ENCODE peak calls at places on chromosomes 13 and 19, in ten cellular contexts. One of them, this sample, is unnamed.

GRCh38 chr13:65292488-65292901 is 1937.6 kb downstream of the PCDH9 start:
- DNase-seq in skeletal muscle cell: peak; percentile 47
- DNase-seq in tibial artery: no peak
- DNase-seq in heart right ventricle: no peak
- DNase-seq in NB4: no peak
- DNase-seq in Karpas-422: no peak
- DNase-seq in mucosa of descending colon: no peak
- DNase-seq in OCI-LY7: no peak
- DNase-seq in IMR-90: peak; percentile 86
- DNase-seq in fibroblast of lung: peak; percentile 84
- DNase-seq in this sample: no peak

GRCh38 chr13:31234729-31235128 is 35.0 kb downstream of the B3GLCT start:
- DNase-seq in skeletal muscle cell: no peak
- DNase-seq in tibial artery: no peak
- DNase-seq in heart right ventricle: no peak
- DNase-seq in NB4: peak; percentile 22
- DNase-seq in Karpas-422: peak; percentile 66
- DNase-seq in mucosa of descending colon: no peak
- DNase-seq in OCI-LY7: peak; percentile 27
- DNase-seq in IMR-90: no peak
- DNase-seq in fibroblast of lung: no peak
- DNase-seq in this sample: no peak

GRCh38 chr19:8831832-8832131 is 322 bp downstream of the ZNF558 start:
- DNase-seq in skeletal muscle cell: no peak
- DNase-seq in tibial artery: no peak
- DNase-seq in heart right ventricle: no peak
- DNase-seq in NB4: peak; percentile 88
- DNase-seq in Karpas-422: no peak
- DNase-seq in mucosa of descending colon: no peak
- DNase-seq in OCI-LY7: no peak
- DNase-seq in IMR-90: no peak
- DNase-seq in fibroblast of lung: no peak
- DNase-seq in this sample: no peak

GRCh38 chr13:25171170-25171516 is 945 bp downstream of the AMER2 start:
- DNase-seq in skeletal muscle cell: no peak
- DNase-seq in tibial artery: no peak
- DNase-seq in heart right ventricle: no peak
- DNase-seq in NB4: no peak
- DNase-seq in Karpas-422: no peak
- DNase-seq in mucosa of descending colon: no peak
- DNase-seq in OCI-LY7: no peak
- DNase-seq in IMR-90: no peak
- DNase-seq in fibroblast of lung: no peak
- DNase-seq in this sample: no peak

GRCh38 chr19:5828661-5829566 is 10.6 kb downstream of the FUT6 start:
- DNase-seq in skeletal muscle cell: no peak
- DNase-seq in tibial artery: no peak
- DNase-seq in heart right ventricle: peak; percentile 54
- DNase-seq in NB4: peak; percentile 64
- DNase-seq in Karpas-422: no peak
- DNase-seq in mucosa of descending colon: no peak
- DNase-seq in OCI-LY7: peak; percentile 63
- DNase-seq in IMR-90: no peak
- DNase-seq in fibroblast of lung: peak; percentile 5
- DNase-seq in this sample: no peak

GRCh38 chr19:18098891-18099622 is 1.5 kb downstream of the MAST3 start:
- DNase-seq in skeletal muscle cell: no peak
- DNase-seq in tibial artery: no peak
- DNase-seq in heart right ventricle: no peak
- DNase-seq in NB4: no peak
- DNase-seq in Karpas-422: peak; percentile 97
- DNase-seq in mucosa of descending colon: peak; percentile 81
- DNase-seq in OCI-LY7: peak; percentile 94
- DNase-seq in IMR-90: no peak
- DNase-seq in fibroblast of lung: no peak
- DNase-seq in this sample: no peak

GRCh38 chr13:40490086-40490723 is 176.2 kb downstream of the FOXO1 start:
- DNase-seq in skeletal muscle cell: no peak
- DNase-seq in tibial artery: no peak
- DNase-seq in heart right ventricle: no peak
- DNase-seq in NB4: peak; percentile 48
- DNase-seq in Karpas-422: no peak
- DNase-seq in mucosa of descending colon: no peak
- DNase-seq in OCI-LY7: no peak
- DNase-seq in IMR-90: no peak
- DNase-seq in fibroblast of lung: no peak
- DNase-seq in this sample: peak; percentile 18

GRCh38 chr13:92745233-92745632 is 481.4 kb upstream of the GPC6 start:
- DNase-seq in skeletal muscle cell: no peak
- DNase-seq in tibial artery: no peak
- DNase-seq in heart right ventricle: no peak
- DNase-seq in NB4: no peak
- DNase-seq in Karpas-422: no peak
- DNase-seq in mucosa of descending colon: no peak
- DNase-seq in OCI-LY7: no peak
- DNase-seq in IMR-90: no peak
- DNase-seq in fibroblast of lung: no peak
- DNase-seq in this sample: no peak

GRCh38 chr13:94233401-94233800 is 246.1 kb downstream of the DCT start:
- DNase-seq in skeletal muscle cell: peak; percentile 95
- DNase-seq in tibial artery: peak; percentile 25
- DNase-seq in heart right ventricle: no peak
- DNase-seq in NB4: no peak
- DNase-seq in Karpas-422: no peak
- DNase-seq in mucosa of descending colon: no peak
- DNase-seq in OCI-LY7: no peak
- DNase-seq in IMR-90: peak; percentile 96
- DNase-seq in fibroblast of lung: peak; percentile 97
- DNase-seq in this sample: no peak

GRCh38 chr19:42601811-42602443 is 7.2 kb upstream of the CEACAM8 start:
- DNase-seq in skeletal muscle cell: no peak
- DNase-seq in tibial artery: no peak
- DNase-seq in heart right ventricle: no peak
- DNase-seq in NB4: peak; percentile 27
- DNase-seq in Karpas-422: peak; percentile 66
- DNase-seq in mucosa of descending colon: no peak
- DNase-seq in OCI-LY7: peak; percentile 13
- DNase-seq in IMR-90: peak; percentile 24
- DNase-seq in fibroblast of lung: peak; percentile 4
- DNase-seq in this sample: peak; percentile 28

GRCh38 chr19:10727599-10728250 is 9.8 kb downstream of the DNM2 start:
- DNase-seq in skeletal muscle cell: no peak
- DNase-seq in tibial artery: no peak
- DNase-seq in heart right ventricle: no peak
- DNase-seq in NB4: no peak
- DNase-seq in Karpas-422: no peak
- DNase-seq in mucosa of descending colon: no peak
- DNase-seq in OCI-LY7: no peak
- DNase-seq in IMR-90: no peak
- DNase-seq in fibroblast of lung: no peak
- DNase-seq in this sample: no peak

GRCh38 chr19:31675187-31675913 is 326.1 kb upstream of the TSHZ3 start:
- DNase-seq in skeletal muscle cell: no peak
- DNase-seq in tibial artery: no peak
- DNase-seq in heart right ventricle: no peak
- DNase-seq in NB4: no peak
- DNase-seq in Karpas-422: no peak
- DNase-seq in mucosa of descending colon: no peak
- DNase-seq in OCI-LY7: no peak
- DNase-seq in IMR-90: peak; percentile 59
- DNase-seq in fibroblast of lung: peak; percentile 63
- DNase-seq in this sample: no peak

GRCh38 chr13:20074956-20075355 is 85.9 kb downstream of the GJA3 start:
- DNase-seq in skeletal muscle cell: no peak
- DNase-seq in tibial artery: no peak
- DNase-seq in heart right ventricle: no peak
- DNase-seq in NB4: no peak
- DNase-seq in Karpas-422: no peak
- DNase-seq in mucosa of descending colon: no peak
- DNase-seq in OCI-LY7: no peak
- DNase-seq in IMR-90: no peak
- DNase-seq in fibroblast of lung: no peak
- DNase-seq in this sample: no peak

GRCh38 chr19:35828694-35829301 is 16.2 kb upstream of the PRODH2 start:
- DNase-seq in skeletal muscle cell: peak; percentile 10
- DNase-seq in tibial artery: peak; percentile 51
- DNase-seq in heart right ventricle: peak; percentile 65
- DNase-seq in NB4: peak; percentile 47
- DNase-seq in Karpas-422: peak; percentile 54
- DNase-seq in mucosa of descending colon: no peak
- DNase-seq in OCI-LY7: peak; percentile 32
- DNase-seq in IMR-90: peak; percentile 67
- DNase-seq in fibroblast of lung: peak; percentile 73
- DNase-seq in this sample: peak; percentile 51

GRCh38 chr19:54190942-54191670 is at the start of gene TSEN34:
- DNase-seq in skeletal muscle cell: peak; percentile 41
- DNase-seq in tibial artery: peak; percentile 86
- DNase-seq in heart right ventricle: peak; percentile 90
- DNase-seq in NB4: peak; percentile 79
- DNase-seq in Karpas-422: peak; percentile 97
- DNase-seq in mucosa of descending colon: no peak
- DNase-seq in OCI-LY7: peak; percentile 93
- DNase-seq in IMR-90: peak; percentile 75
- DNase-seq in fibroblast of lung: peak; percentile 84
- DNase-seq in this sample: peak; percentile 82

GRCh38 chr19:46674416-46675178 is 13.6 kb upstream of the DACT3 start:
- DNase-seq in skeletal muscle cell: no peak
- DNase-seq in tibial artery: no peak
- DNase-seq in heart right ventricle: no peak
- DNase-seq in NB4: peak; percentile 49
- DNase-seq in Karpas-422: peak; percentile 78
- DNase-seq in mucosa of descending colon: no peak
- DNase-seq in OCI-LY7: no peak
- DNase-seq in IMR-90: peak; percentile 7
- DNase-seq in fibroblast of lung: no peak
- DNase-seq in this sample: peak; percentile 51

GRCh38 chr13:51475727-51476521 is 23.1 kb upstream of the INTS6 start:
- DNase-seq in skeletal muscle cell: no peak
- DNase-seq in tibial artery: no peak
- DNase-seq in heart right ventricle: no peak
- DNase-seq in NB4: no peak
- DNase-seq in Karpas-422: no peak
- DNase-seq in mucosa of descending colon: no peak
- DNase-seq in OCI-LY7: no peak
- DNase-seq in IMR-90: peak; percentile 74
- DNase-seq in fibroblast of lung: peak; percentile 27
- DNase-seq in this sample: peak; percentile 49

GRCh38 chr13:60267498-60268202 is 103.9 kb upstream of the DIAPH3 start:
- DNase-seq in skeletal muscle cell: no peak
- DNase-seq in tibial artery: no peak
- DNase-seq in heart right ventricle: no peak
- DNase-seq in NB4: no peak
- DNase-seq in Karpas-422: peak; percentile 66
- DNase-seq in mucosa of descending colon: no peak
- DNase-seq in OCI-LY7: peak; percentile 68
- DNase-seq in IMR-90: no peak
- DNase-seq in fibroblast of lung: no peak
- DNase-seq in this sample: no peak

GRCh38 chr13:46015374-46015773 is 37.2 kb downstream of the ZC3H13 start:
- DNase-seq in skeletal muscle cell: no peak
- DNase-seq in tibial artery: no peak
- DNase-seq in heart right ventricle: no peak
- DNase-seq in NB4: peak; percentile 14
- DNase-seq in Karpas-422: no peak
- DNase-seq in mucosa of descending colon: no peak
- DNase-seq in OCI-LY7: no peak
- DNase-seq in IMR-90: no peak
- DNase-seq in fibroblast of lung: no peak
- DNase-seq in this sample: no peak

DNA sequence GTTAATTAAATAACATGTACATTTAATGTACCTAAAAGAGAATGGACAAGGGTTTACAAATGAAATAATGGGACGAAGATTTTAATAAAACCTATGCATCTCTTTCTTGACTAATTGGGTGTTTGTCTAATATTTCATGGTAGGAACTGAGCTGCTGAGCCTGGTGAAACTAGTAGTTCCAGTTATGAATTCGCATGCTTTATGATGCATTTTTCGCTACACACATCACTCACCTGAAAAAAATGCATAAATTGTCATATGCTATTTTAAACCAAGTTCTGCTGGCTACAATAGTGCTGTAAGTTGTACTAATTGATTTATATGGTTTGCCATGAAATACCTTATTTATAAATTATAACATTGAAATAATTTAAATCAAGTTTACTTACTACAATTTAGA is 806.8 kb upstream of the SLITRK5 start:
- DNase-seq in skeletal muscle cell: no peak
- DNase-seq in tibial artery: no peak
- DNase-seq in heart right ventricle: no peak
- DNase-seq in NB4: no peak
- DNase-seq in Karpas-422: no peak
- DNase-seq in mucosa of descending colon: no peak
- DNase-seq in OCI-LY7: no peak
- DNase-seq in IMR-90: no peak
- DNase-seq in fibroblast of lung: no peak
- DNase-seq in this sample: no peak
- H3K4me3 ChIP-seq in skeletal muscle cell: no peak overlapping the region
- H3K4me3 ChIP-seq in tibial artery: no peak overlapping the region
- H3K4me3 ChIP-seq in heart right ventricle: no peak overlapping the region
- H3K4me3 ChIP-seq in NB4: no peak overlapping the region
- H3K4me3 ChIP-seq in Karpas-422: no peak overlapping the region
- H3K4me3 ChIP-seq in mucosa of descending colon: no peak overlapping the region
- H3K4me3 ChIP-seq in OCI-LY7: no peak overlapping the region
- H3K4me3 ChIP-seq in IMR-90: no peak overlapping the region
- H3K4me3 ChIP-seq in fibroblast of lung: no peak overlapping the region
- H3K4me3 ChIP-seq in this sample: no peak overlapping the region

GRCh38 chr19:47681936-47682335 is 31.3 kb upstream of the EHD2 start:
- DNase-seq in skeletal muscle cell: no peak
- DNase-seq in tibial artery: no peak
- DNase-seq in heart right ventricle: no peak
- DNase-seq in NB4: no peak
- DNase-seq in Karpas-422: no peak
- DNase-seq in mucosa of descending colon: peak; percentile 41
- DNase-seq in OCI-LY7: no peak
- DNase-seq in IMR-90: no peak
- DNase-seq in fibroblast of lung: no peak
- DNase-seq in this sample: no peak
- H3K4me3 ChIP-seq in skeletal muscle cell: no peak overlapping the region
- H3K4me3 ChIP-seq in tibial artery: no peak overlapping the region
- H3K4me3 ChIP-seq in heart right ventricle: no peak overlapping the region
- H3K4me3 ChIP-seq in NB4: no peak overlapping the region
- H3K4me3 ChIP-seq in Karpas-422: no peak overlapping the region
- H3K4me3 ChIP-seq in mucosa of descending colon: no peak overlapping the region
- H3K4me3 ChIP-seq in OCI-LY7: no peak overlapping the region
- H3K4me3 ChIP-seq in IMR-90: no peak overlapping the region
- H3K4me3 ChIP-seq in fibroblast of lung: no peak overlapping the region
- H3K4me3 ChIP-seq in this sample: no peak overlapping the region

GRCh38 chr19:49437231-49437630 is 4.1 kb downstream of the SLC17A7 start:
- DNase-seq in skeletal muscle cell: no peak
- DNase-seq in tibial artery: no peak
- DNase-seq in heart right ventricle: no peak
- DNase-seq in NB4: no peak
- DNase-seq in Karpas-422: no peak
- DNase-seq in mucosa of descending colon: no peak
- DNase-seq in OCI-LY7: no peak
- DNase-seq in IMR-90: no peak
- DNase-seq in fibroblast of lung: no peak
- DNase-seq in this sample: no peak
- H3K4me3 ChIP-seq in skeletal muscle cell: no peak overlapping the region
- H3K4me3 ChIP-seq in tibial artery: no peak overlapping the region
- H3K4me3 ChIP-seq in heart right ventricle: no peak overlapping the region
- H3K4me3 ChIP-seq in NB4: no peak overlapping the region
- H3K4me3 ChIP-seq in Karpas-422: no peak overlapping the region
- H3K4me3 ChIP-seq in mucosa of descending colon: no peak overlapping the region
- H3K4me3 ChIP-seq in OCI-LY7: no peak overlapping the region
- H3K4me3 ChIP-seq in IMR-90: no peak overlapping the region
- H3K4me3 ChIP-seq in fibroblast of lung: no peak overlapping the region
- H3K4me3 ChIP-seq in this sample: no peak overlapping the region

GRCh38 chr13:107999751-108000150 is 215.6 kb downstream of the LIG4 start:
- DNase-seq in skeletal muscle cell: no peak
- DNase-seq in tibial artery: no peak
- DNase-seq in heart right ventricle: no peak
- DNase-seq in NB4: no peak
- DNase-seq in Karpas-422: no peak
- DNase-seq in mucosa of descending colon: no peak
- DNase-seq in OCI-LY7: no peak
- DNase-seq in IMR-90: no peak
- DNase-seq in fibroblast of lung: no peak
- DNase-seq in this sample: no peak
- H3K4me3 ChIP-seq in skeletal muscle cell: no peak overlapping the region
- H3K4me3 ChIP-seq in tibial artery: no peak overlapping the region
- H3K4me3 ChIP-seq in heart right ventricle: no peak overlapping the region
- H3K4me3 ChIP-seq in NB4: no peak overlapping the region
- H3K4me3 ChIP-seq in Karpas-422: no peak overlapping the region
- H3K4me3 ChIP-seq in mucosa of descending colon: no peak overlapping the region
- H3K4me3 ChIP-seq in OCI-LY7: no peak overlapping the region
- H3K4me3 ChIP-seq in IMR-90: no peak overlapping the region
- H3K4me3 ChIP-seq in fibroblast of lung: no peak overlapping the region
- H3K4me3 ChIP-seq in this sample: no peak overlapping the region